ENCODE peak calls at places on chromosomes 7 and 10, in six cellular contexts. C is stomach, X is HCT116, R is body of pancreas, F is upper lobe of left lung, E is esophagus squamous epithelium. K is an unnamed sample.

GRCh38 chr7:151520419-151521229 is 929 bp upstream of the RHEB start:
- DNase-seq in X (no peak), F (peak), E (no peak), R (peak), C (peak), K (peak)

GRCh38 chr7:28086198-28086597 is 94.4 kb downstream of the JAZF1 start:
- DNase-seq in R (no peak), X (no peak), F (no peak), C (no peak), E (no peak), K (no peak)

GRCh38 chr10:114176511-114176910 is 2.5 kb upstream of the CCDC186 start:
- DNase-seq in C (no peak), E (no peak), X (no peak), R (no peak), F (no peak), K (no peak)

GRCh38 chr7:46485481-46486065 is 564.5 kb upstream of the IGFBP3 start:
- DNase-seq in X (no peak), R (no peak), F (no peak), E (no peak), C (no peak), K (no peak)

GRCh38 chr7:121428857-121429489 is 32.9 kb upstream of the FAM3C start:
- DNase-seq in F (no peak), E (no peak), R (no peak), X (no peak), C (no peak), K (no peak)

GRCh38 chr10:77531441-77532001 is 106.1 kb downstream of the KCNMA1 start:
- DNase-seq in X (peak), C (no peak), E (no peak), F (peak), R (peak), K (no peak)

GRCh38 chr10:16809074-16809718 is 8.0 kb downstream of the RSU1 start:
- DNase-seq in F (no peak), X (peak), C (peak), E (no peak), R (peak), K (no peak)

GRCh38 chr10:95832216-95833037 is 75.3 kb upstream of the CC2D2B start:
- DNase-seq in X (no peak), F (no peak), C (no peak), E (no peak), R (peak), K (no peak)

GRCh38 chr7:132130497-132130896 is 445.8 kb downstream of the PLXNA4 start:
- DNase-seq in R (no peak), C (no peak), E (no peak), F (no peak), X (no peak), K (no peak)

GRCh38 chr10:73576178-73576889 is 14.8 kb downstream of the USP54 start:
- DNase-seq in X (no peak), R (peak), F (no peak), E (no peak), C (peak), K (no peak)

GRCh38 chr7:73967832-73968295 is 60.1 kb upstream of the ELN start:
- DNase-seq in R (no peak), E (no peak), F (peak), X (no peak), C (no peak), K (no peak)

GRCh38 chr10:70662362-70663220 is 9.7 kb upstream of the ADAMTS14 start:
- DNase-seq in C (no peak), R (no peak), F (peak), E (no peak), X (no peak), K (peak)

GRCh38 chr10:49139000-49139865 is 5.4 kb upstream of the FAM170B start:
- DNase-seq in F (no peak), C (no peak), R (peak), X (no peak), E (no peak), K (no peak)

GRCh38 chr10:49134327-49134726 is 506 bp upstream of the FAM170B start:
- DNase-seq in E (no peak), F (no peak), X (no peak), R (no peak), C (no peak), K (no peak)

GRCh38 chr10:49135575-49136313 is 1.9 kb upstream of the FAM170B start:
- DNase-seq in X (no peak), F (no peak), R (no peak), E (no peak), C (no peak), K (no peak)

GRCh38 chr10:49138361-49138891 is 4.6 kb upstream of the FAM170B start:
- DNase-seq in C (no peak), F (no peak), E (no peak), X (no peak), R (peak), K (no peak)

GRCh38 chr10:49136525-49136924 is 2.7 kb upstream of the FAM170B start:
- DNase-seq in X (no peak), R (no peak), C (no peak), E (no peak), F (no peak), K (no peak)
- H3K27ac ChIP-seq in X (no peak), R (no peak), C (no peak), E (no peak), F (peak), K (peak)

GRCh38 chr10:124461642-124462347 is at the start of gene LHPP:
- DNase-seq in E (peak), X (peak), F (peak), R (peak), C (peak), K (peak)
- TF ChIP-seq POLR2A in E (peak), X (peak), F (peak), R (peak), C (no peak), K (peak)

DNA sequence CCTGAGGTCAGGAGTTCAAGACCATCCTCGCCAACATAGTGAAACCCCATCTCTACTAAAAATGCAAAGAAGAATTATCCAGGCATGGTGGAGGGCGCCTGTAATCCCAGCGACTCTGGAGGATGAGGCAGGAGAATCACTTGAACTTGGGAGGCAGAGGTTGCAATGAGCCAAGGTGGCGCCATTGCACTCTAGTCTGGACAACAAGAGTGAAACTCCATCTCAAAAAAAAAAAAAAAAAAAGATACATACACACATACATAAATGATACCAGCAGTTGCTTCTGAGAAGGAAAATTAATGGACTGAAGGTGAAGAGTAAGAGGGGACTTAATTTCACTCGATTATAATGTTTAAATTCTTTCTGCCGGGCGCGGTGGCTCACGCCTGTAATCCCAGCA is 40.2 kb upstream of the PAX2 start:
- DNase-seq in E (no peak), R (no peak), X (peak), F (no peak), C (no peak), K (no peak)
- TF ChIP-seq CTCF in E (no peak), R (no peak), X (peak), F (no peak), C (no peak), K (no peak)

GRCh38 chr10:93384006-93384405 is 98.1 kb downstream of the MYOF start:
- DNase-seq in R (peak), X (peak), F (no peak), C (no peak), E (no peak), K (no peak)

GRCh38 chr10:93390691-93391090 is 91.4 kb downstream of the MYOF start:
- DNase-seq in R (no peak), C (no peak), F (no peak), E (no peak), X (no peak), K (no peak)

GRCh38 chr10:93392111-93392510 is 90.0 kb downstream of the MYOF start:
- DNase-seq in X (no peak), R (no peak), F (no peak), E (no peak), C (no peak), K (no peak)

GRCh38 chr10:93383562-93383981 is 98.6 kb downstream of the MYOF start:
- DNase-seq in X (no peak), R (peak), F (no peak), C (no peak), E (no peak), K (no peak)

DNA sequence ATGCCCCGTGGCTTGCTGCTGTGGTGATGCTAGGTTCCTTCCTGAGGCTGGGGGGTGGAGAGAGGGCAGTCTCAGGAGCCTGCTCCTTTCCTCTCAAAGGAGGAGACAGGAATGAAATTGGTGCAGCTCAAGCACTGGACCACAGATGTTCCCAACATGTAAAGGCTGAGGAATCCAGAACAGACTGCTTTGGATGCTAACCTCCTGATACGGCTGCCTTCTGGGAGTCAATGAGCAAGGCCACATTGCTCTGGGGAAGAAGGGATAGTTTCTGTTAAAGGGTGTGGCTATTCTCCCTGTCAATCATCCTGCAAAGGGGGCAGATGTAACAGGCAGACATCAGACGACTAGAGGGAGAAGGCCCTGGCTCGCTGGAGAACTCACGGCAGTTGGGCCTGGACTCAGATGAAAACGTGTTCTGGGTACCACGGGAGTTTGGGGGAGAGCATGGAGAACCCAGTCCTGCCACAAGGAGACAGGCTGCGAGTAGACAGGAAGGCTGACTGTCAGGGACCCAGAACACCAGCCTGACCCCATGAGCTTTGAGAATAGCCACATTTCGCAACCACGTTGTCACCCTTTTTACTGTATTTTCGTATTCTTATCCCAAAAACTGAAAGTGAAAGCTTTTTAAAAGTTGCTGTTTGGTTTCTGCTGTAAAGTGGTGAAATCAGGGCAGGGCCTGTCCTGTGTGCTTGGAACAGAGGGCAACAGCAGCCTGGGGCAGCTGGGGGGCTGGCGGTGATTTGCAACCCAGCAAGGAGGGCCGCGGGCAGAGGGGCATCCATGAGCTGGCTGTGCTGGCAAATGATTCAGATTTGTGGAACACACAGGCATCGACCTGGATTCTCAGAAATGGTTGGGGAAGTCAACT is 95.4 kb downstream of the MYOF start:
- DNase-seq in F (peak), X (no peak), R (peak), C (no peak), E (no peak), K (no peak)
- H3K27ac ChIP-seq in F (peak), X (peak), R (no peak), C (no peak), E (peak), K (peak)

GRCh38 chr7:36155811-36156361 is 2.8 kb downstream of the EEPD1 start:
- DNase-seq in R (peak), X (no peak), F (no peak), E (no peak), C (peak), K (no peak)

GRCh38 chr7:36151921-36152755 is 916 bp upstream of the EEPD1 start:
- DNase-seq in X (no peak), C (no peak), R (peak), F (no peak), E (no peak), K (no peak)

GRCh38 chr7:36154255-36155212 is 1.5 kb downstream of the EEPD1 start:
- DNase-seq in C (no peak), X (no peak), R (no peak), F (no peak), E (no peak), K (no peak)

GRCh38 chr7:36153571-36154097 is 580 bp downstream of the EEPD1 start:
- DNase-seq in E (no peak), X (no peak), R (no peak), C (no peak), F (peak), K (peak)

DNA sequence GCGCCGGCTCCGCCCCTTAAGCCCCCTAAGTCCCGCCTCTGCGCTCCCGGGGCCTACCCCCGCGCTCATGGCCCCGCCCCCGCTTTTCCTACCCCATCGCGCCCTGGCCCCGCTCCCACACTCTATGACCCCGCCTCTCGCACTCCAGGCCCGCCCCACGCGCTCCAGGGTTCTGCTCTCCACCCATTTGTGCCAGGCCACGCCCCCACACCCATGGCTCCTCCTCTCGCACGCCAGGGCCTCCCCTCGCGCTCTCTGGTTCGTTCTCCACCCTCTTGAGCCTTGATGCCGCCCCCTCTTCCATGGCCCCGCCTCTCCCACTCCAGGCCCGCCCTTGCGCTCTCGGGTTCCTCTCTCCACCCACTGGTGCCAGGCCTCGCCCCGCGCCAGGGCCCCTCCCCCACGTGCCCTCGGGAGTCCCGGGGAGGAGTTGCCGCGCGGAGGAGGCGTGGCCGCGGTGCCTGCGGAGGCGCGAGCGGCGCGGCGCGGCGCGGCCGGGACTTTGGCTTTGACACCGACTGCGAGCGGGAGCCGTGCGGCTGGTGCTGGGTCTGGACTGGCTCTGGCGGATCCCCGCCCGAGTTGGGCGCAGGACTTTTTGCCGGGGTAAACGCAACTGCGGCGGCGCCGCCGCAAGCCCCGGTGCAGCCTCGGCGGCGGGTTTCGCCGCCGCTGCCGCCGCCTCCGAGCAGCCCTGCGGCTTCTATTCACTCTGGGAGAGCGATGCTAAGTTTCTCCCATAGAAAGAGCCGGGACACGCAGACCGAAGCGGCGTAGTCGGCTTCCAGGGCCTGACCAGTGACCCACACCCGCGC is at the start of gene EEPD1:
- DNase-seq in R (peak), F (peak), X (peak), C (peak), E (peak), K (peak)
- TF ChIP-seq POLR2A in R (peak), F (peak), X (peak), C (peak), E (peak), K (peak)

DNA sequence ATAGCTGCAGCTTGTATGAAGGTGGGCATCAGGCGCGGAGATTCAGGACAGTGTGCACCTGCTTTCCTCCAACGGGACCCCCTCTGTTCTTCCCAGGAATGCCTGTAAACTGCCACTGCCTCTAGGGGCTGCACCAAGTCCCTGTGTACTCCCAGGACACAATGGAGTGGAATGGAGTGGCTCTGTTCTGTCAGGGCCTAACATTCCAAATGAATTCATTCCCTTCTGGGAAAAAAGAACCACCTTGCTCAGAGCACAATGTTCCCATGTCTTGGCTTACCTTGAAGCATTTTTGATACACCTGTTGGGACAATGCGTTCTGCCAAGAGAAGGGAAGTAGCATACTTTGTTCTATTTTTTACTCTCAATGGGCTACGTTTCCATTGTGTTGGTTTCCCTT is 339.4 kb downstream of the FRMD4A start:
- DNase-seq in C (no peak), X (no peak), R (peak), E (no peak), F (no peak), K (no peak)
- TF ChIP-seq CTCF in C (no peak), X (no peak), R (no peak), E (no peak), F (no peak), K (no peak)

K was measured in Peyer's patch.